ENCODE peak calls at places on chromosomes 11 and 22, in nine cellular contexts. K is lower lobe of right lung; B is body of pancreas; L is CD4-positive, CD25-positive, alpha-beta regulatory T cell; A is IMR-90; I is upper lobe of left lung; N is heart left ventricle; X is A549; P is right cardiac atrium. Y is an unnamed sample.

GRCh38 chr22:22462813-22463567 is 45.6 kb downstream of the ZNF280B start:
- ATAC-seq in A (no peak), K (no peak), L (no peak), I (no peak), P (no peak), N (no peak), X (no peak), B (no peak), Y (no peak)

GRCh38 chr22:31692186-31692886 is 30.3 kb upstream of the PISD start:
- ATAC-seq in I (no peak), L (peak; percentile 79), N (no peak), B (no peak), A (peak; percentile 54), P (no peak), X (no peak), K (no peak), Y (no peak)

GRCh38 chr22:28935713-28936112 is 52.3 kb downstream of the ZNRF3 start:
- ATAC-seq in X (no peak), L (no peak), P (no peak), I (no peak), N (no peak), A (no peak), K (no peak), B (no peak), Y (no peak)

GRCh38 chr11:43418197-43418596 is 59.5 kb downstream of the TTC17 start:
- ATAC-seq in K (no peak), A (no peak), L (no peak), N (no peak), B (no peak), X (no peak), P (no peak), I (no peak), Y (no peak)

GRCh38 chr11:111177037-111177988 is 68.2 kb upstream of the POU2AF2 start:
- ATAC-seq in X (no peak), N (no peak), B (no peak), L (no peak), K (peak; percentile 59), I (no peak), P (no peak), A (no peak), Y (no peak)

GRCh38 chr11:94731921-94732601 is 36.1 kb upstream of the AMOTL1 start:
- ATAC-seq in P (peak; percentile 63), K (peak; percentile 53), L (no peak), A (peak; percentile 86), B (peak; percentile 65), I (peak; percentile 38), N (peak; percentile 57), X (peak; percentile 91), Y (peak; percentile 85)

GRCh38 chr22:43789452-43789851 is 22.7 kb downstream of the EFCAB6 start:
- ATAC-seq in N (peak; percentile 73), X (peak; percentile 85), B (peak; percentile 75), K (peak; percentile 51), I (peak; percentile 77), A (peak; percentile 97), L (no peak), P (peak; percentile 94), Y (peak; percentile 84)

GRCh38 chr11:11284481-11284880 is 68.6 kb downstream of the CSNK2A3 start:
- ATAC-seq in B (peak; percentile 48), K (peak; percentile 58), A (no peak), X (no peak), I (no peak), L (no peak), N (no peak), P (no peak), Y (no peak)

GRCh38 chr22:23357028-23357427 is 176.7 kb downstream of the BCR start:
- ATAC-seq in I (no peak), X (no peak), B (no peak), P (no peak), N (no peak), A (no peak), K (no peak), L (no peak), Y (no peak)

GRCh38 chr11:17230867-17231851 is 23.4 kb upstream of the PIK3C2A start:
- ATAC-seq in K (peak; percentile 43), N (no peak), B (no peak), A (no peak), I (no peak), P (no peak), L (peak; percentile 40), X (no peak), Y (no peak)

GRCh38 chr11:114168691-114169090 is 109.2 kb downstream of the ZBTB16 start:
- ATAC-seq in A (no peak), I (no peak), K (no peak), P (no peak), N (no peak), X (no peak), B (no peak), L (no peak), Y (no peak)

GRCh38 chr11:36738292-36738861 is 140.3 kb upstream of the RAG2 start:
- ATAC-seq in A (no peak), P (no peak), N (no peak), I (no peak), L (no peak), B (no peak), K (no peak), X (no peak), Y (no peak)

GRCh38 chr11:121561240-121561639 is 108.5 kb upstream of the SORL1-AS1 start:
- ATAC-seq in N (no peak), K (no peak), L (no peak), X (no peak), I (no peak), B (no peak), A (no peak), P (no peak), Y (no peak)

GRCh38 chr11:1866226-1866625 is 13.3 kb downstream of the LSP1 start:
- ATAC-seq in L (no peak), K (no peak), A (no peak), I (no peak), B (no peak), X (no peak), N (no peak), P (no peak), Y (no peak)

GRCh38 chr11:1868056-1868635 is 15.3 kb downstream of the LSP1 start:
- ATAC-seq in I (no peak), X (no peak), L (no peak), A (no peak), K (no peak), B (no peak), P (no peak), N (no peak), Y (no peak)

GRCh38 chr11:1866776-1867175 is 13.9 kb downstream of the LSP1 start:
- ATAC-seq in A (no peak), X (no peak), P (no peak), N (no peak), B (no peak), L (no peak), K (no peak), I (no peak), Y (no peak)

GRCh38 chr11:1868636-1869291 is 15.9 kb downstream of the LSP1 start:
- ATAC-seq in P (peak; percentile 38), I (no peak), L (no peak), B (no peak), A (no peak), X (no peak), N (no peak), K (no peak), Y (peak; percentile 22)

GRCh38 chr11:1867381-1867780 is 14.5 kb downstream of the LSP1 start:
- ATAC-seq in B (no peak), A (no peak), N (no peak), L (no peak), I (no peak), K (no peak), X (no peak), P (no peak), Y (no peak)
- H3K4me1 ChIP-seq in B (peaks cover 43% of the 10 kb centered on the region), A (peaks cover 14% of the 10 kb centered on the region), N (peaks cover 25% of the 10 kb centered on the region), L (peaks cover 97% of the 10 kb centered on the region), I (peaks cover 26% of the 10 kb centered on the region), K (peaks cover 42% of the 10 kb centered on the region), X (peaks cover 45% of the 10 kb centered on the region), P (peaks cover 8% of the 10 kb centered on the region), Y (no peaks in the 10 kb centered on the region)

DNA sequence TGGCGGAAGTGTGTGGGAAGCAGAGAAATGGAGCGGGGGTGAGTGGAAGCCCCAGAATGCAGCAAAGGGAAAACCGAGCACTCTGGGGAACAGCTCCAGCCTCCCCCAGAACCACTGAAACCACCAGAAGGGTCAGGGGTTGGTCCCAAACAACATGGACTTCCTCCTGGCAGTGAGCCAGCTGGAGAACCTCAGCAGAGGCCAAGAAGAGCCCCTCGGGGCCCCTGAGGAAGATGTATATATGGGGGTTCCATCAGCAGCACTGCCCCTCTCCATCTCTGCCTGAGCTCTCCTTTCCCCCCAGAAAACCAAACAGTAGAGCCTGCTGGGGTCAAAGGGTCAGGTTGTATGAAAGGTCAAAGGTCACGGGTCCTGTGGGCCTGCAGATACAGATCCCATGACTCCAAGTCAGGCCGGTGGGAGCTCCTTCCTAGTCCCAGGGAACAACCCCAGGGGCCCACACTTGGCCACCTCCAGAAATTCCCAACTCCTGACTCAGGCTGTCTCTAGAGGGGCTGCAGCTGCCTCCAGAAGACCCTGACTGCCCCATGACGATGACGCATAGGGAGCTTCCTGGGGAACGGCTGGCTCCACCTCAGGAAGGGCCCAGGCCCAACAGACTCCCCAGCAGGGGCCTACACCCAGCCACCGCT is 48.5 kb upstream of the TIMP3 start:
- ATAC-seq in P (peak; percentile 36), I (peak; percentile 24), K (peak; percentile 28), N (no peak), B (peak; percentile 45), A (peak; percentile 19), L (no peak), X (no peak), Y (peak; percentile 52)
- H3K4me1 ChIP-seq in P (peaks cover 2% of the 10 kb centered on the region), I (no peaks in the 10 kb centered on the region), K (peaks cover 13% of the 10 kb centered on the region), N (peaks cover 11% of the 10 kb centered on the region), B (no peaks in the 10 kb centered on the region), A (peaks cover 18% of the 10 kb centered on the region), L (no peaks in the 10 kb centered on the region), X (no peaks in the 10 kb centered on the region), Y (no peaks in the 10 kb centered on the region)

DNA sequence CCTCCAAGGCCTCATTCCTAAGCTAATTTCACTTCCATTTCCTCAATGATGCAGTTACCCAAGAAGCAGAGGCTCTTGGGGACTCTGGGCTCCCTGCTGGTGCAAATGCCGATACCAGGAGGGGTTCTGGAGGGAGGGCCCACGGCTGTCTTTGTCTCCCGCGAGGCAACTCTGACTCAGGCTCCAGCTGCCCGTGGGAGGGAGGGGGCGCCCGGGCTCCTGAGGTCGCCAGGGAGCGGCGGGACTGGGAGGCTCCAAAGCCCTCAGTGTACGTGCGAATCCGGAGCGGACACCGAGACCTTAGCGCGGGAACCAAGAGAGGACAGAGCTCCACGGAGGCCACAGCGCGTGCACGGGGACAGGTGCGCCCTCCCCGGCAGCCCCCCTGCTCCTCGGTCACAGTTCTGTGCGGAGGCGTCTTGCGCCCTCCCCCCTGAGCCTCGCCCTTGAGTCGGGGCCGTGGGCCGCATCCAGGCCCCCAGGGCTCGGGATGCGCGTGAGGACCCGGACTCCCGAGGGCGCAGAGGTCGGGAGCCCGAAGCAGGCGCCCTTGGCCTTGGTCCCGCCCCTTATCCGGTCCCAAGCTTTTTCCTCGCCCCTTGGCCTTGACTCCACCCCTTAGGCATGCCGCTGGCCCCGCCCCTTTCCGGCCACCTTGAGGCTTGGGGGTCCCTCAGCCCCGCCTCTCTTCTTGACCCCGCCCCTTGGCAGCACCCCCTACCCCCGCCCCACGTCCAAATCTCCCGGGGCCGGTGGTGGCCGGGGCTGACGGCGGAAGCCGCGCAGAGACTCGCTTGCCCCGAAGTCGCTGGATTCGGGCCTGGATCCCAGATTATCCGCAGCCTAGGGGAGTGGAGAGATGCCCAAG is 4.7 kb upstream of the SHISA8 start:
- ATAC-seq in X (no peak), I (peak; percentile 54), P (peak; percentile 73), B (peak; percentile 54), L (no peak), A (peak; percentile 79), N (peak; percentile 18), K (peak; percentile 71), Y (peak; percentile 7)
- H3K4me1 ChIP-seq in X (peaks cover 4% of the 10 kb centered on the region), I (peaks cover 35% of the 10 kb centered on the region), P (no peaks in the 10 kb centered on the region), B (peaks cover 23% of the 10 kb centered on the region), L (peaks cover 32% of the 10 kb centered on the region), A (no peaks in the 10 kb centered on the region), N (peaks cover 23% of the 10 kb centered on the region), K (peaks cover 40% of the 10 kb centered on the region), Y (no peaks in the 10 kb centered on the region)

GRCh38 chr22:37014835-37015586 is 4.2 kb downstream of the TST start:
- ATAC-seq in I (no peak), L (no peak), K (no peak), B (no peak), N (no peak), A (no peak), P (no peak), X (no peak), Y (no peak)
- H3K4me1 ChIP-seq in I (peaks cover 34% of the 10 kb centered on the region), L (peaks cover 11% of the 10 kb centered on the region), K (peaks cover 48% of the 10 kb centered on the region), B (peaks cover 56% of the 10 kb centered on the region), N (peaks cover 42% of the 10 kb centered on the region), A (peaks cover 5% of the 10 kb centered on the region), P (peaks cover 23% of the 10 kb centered on the region), X (peaks cover 28% of the 10 kb centered on the region), Y (peaks cover 64% of the 10 kb centered on the region)

Y was measured in gastroesophageal sphincter.